ENCODE peak calls at places on chromosomes 2 and 18, in seven cellular contexts. P is H9, F is IMR-90, D is sigmoid colon, B is PC-9, Z is ascending aorta, G is right atrium auricular region. A is an unnamed sample.

GRCh38 chr2:38610851-38611801 is 8.4 kb upstream of the HNRNPLL start:
- DNase-seq in B (peak; percentile 47), G (no peak), P (no peak), D (no peak), Z (no peak), F (peak; percentile 77), A (no peak)

GRCh38 chr2:165725421-165725820 is 68.6 kb downstream of the GALNT3 start:
- DNase-seq in B (peak; percentile 34), F (peak; percentile 81), Z (no peak), D (no peak), G (no peak), P (no peak), A (no peak)

GRCh38 chr2:191679818-191680600 is 2.1 kb downstream of the NABP1 start:
- DNase-seq in D (no peak), B (peak; percentile 86), P (no peak), Z (no peak), G (no peak), F (peak; percentile 93), A (no peak)

GRCh38 chr2:137168564-137168963 is 403.2 kb downstream of the THSD7B start:
- DNase-seq in G (no peak), Z (no peak), F (no peak), B (no peak), D (no peak), P (no peak), A (no peak)

GRCh38 chr2:191932261-191932660 is 85.4 kb upstream of the CAVIN2 start:
- DNase-seq in Z (no peak), F (no peak), D (no peak), B (no peak), P (no peak), G (no peak), A (no peak)

GRCh38 chr2:33051586-33052385 is 105.0 kb downstream of the LTBP1 start:
- DNase-seq in G (no peak), B (no peak), Z (no peak), P (no peak), D (no peak), F (peak; percentile 70), A (no peak)

GRCh38 chr18:57846258-57846657 is 43.1 kb upstream of the ATP8B1 start:
- DNase-seq in F (peak; percentile 88), B (peak; percentile 94), P (no peak), D (no peak), G (no peak), Z (no peak), A (no peak)

GRCh38 chr2:8615252-8616083 is 66.4 kb upstream of the ID2 start:
- DNase-seq in B (no peak), D (no peak), G (no peak), F (no peak), P (no peak), Z (no peak), A (no peak)

GRCh38 chr2:54652540-54652939 is 70.9 kb upstream of the EML6 start:
- DNase-seq in B (no peak), P (no peak), D (no peak), F (peak; percentile 29), G (no peak), Z (no peak), A (no peak)

GRCh38 chr2:26692814-26693286 is 328 bp downstream of the KCNK3 start:
- DNase-seq in B (no peak), Z (no peak), F (peak; percentile 33), D (no peak), G (no peak), P (peak; percentile 64), A (no peak)

GRCh38 chr2:196170202-196170680 is 1.1 kb downstream of the STK17B start:
- DNase-seq in D (no peak), F (peak; percentile 64), P (no peak), B (no peak), G (no peak), Z (no peak), A (peak; percentile 47)

GRCh38 chr2:10284108-10284870 is 18.4 kb upstream of the HPCAL1 start:
- DNase-seq in G (no peak), B (no peak), D (peak; percentile 56), Z (no peak), F (no peak), P (no peak), A (no peak)

GRCh38 chr2:74481961-74482800 is 617 bp downstream of the CCDC142 start:
- DNase-seq in D (no peak), F (no peak), B (peak; percentile 34), G (no peak), Z (no peak), P (no peak), A (no peak)

GRCh38 chr2:188576657-188577056 is 285.0 kb downstream of the GULP1 start:
- DNase-seq in G (no peak), D (no peak), F (no peak), Z (no peak), B (no peak), P (no peak), A (no peak)

GRCh38 chr2:122389694-122390093 is 634.2 kb downstream of the TSN start:
- DNase-seq in P (no peak), G (no peak), F (no peak), B (no peak), Z (no peak), D (no peak), A (no peak)

GRCh38 chr2:241867776-241868420 is 1.6 kb upstream of the RTP5 start:
- DNase-seq in G (no peak), D (no peak), B (no peak), Z (no peak), P (no peak), F (no peak), A (no peak)

GRCh38 chr2:170216415-170216814 is 38.5 kb downstream of the MYO3B start:
- DNase-seq in Z (no peak), B (no peak), P (no peak), G (no peak), F (no peak), D (no peak), A (no peak)

GRCh38 chr2:47073641-47074040 is 81.5 kb downstream of the STPG4 start:
- DNase-seq in G (no peak), D (no peak), B (no peak), Z (no peak), P (no peak), F (no peak), A (no peak)

GRCh38 chr18:37783771-37784170 is 218.2 kb upstream of the CELF4 start:
- DNase-seq in P (no peak), D (no peak), G (no peak), Z (no peak), F (no peak), B (no peak), A (no peak)

GRCh38 chr18:52046842-52047241 is 293.2 kb upstream of the DCC start:
- DNase-seq in D (no peak), P (no peak), F (no peak), G (no peak), Z (no peak), B (no peak), A (no peak)

GRCh38 chr2:16553222-16553621 is 112.4 kb downstream of the CYRIA start:
- DNase-seq in G (no peak), F (peak; percentile 33), B (peak; percentile 41), P (peak; percentile 37), Z (no peak), D (no peak), A (no peak)

GRCh38 chr18:28007841-28008240 is 169.1 kb downstream of the CDH2 start:
- DNase-seq in P (no peak), D (no peak), Z (no peak), B (no peak), F (peak; percentile 18), G (no peak), A (no peak)

GRCh38 chr18:59052965-59053960 is 86.4 kb upstream of the SEC11C start:
- DNase-seq in Z (peak; percentile 62), G (no peak), B (no peak), P (no peak), D (no peak), F (no peak), A (no peak)

GRCh38 chr2:229342376-229342775 is 71.3 kb upstream of the PID1 start:
- DNase-seq in P (peak; percentile 74), F (no peak), Z (no peak), G (no peak), D (no peak), B (no peak), A (peak; percentile 42)

DNA sequence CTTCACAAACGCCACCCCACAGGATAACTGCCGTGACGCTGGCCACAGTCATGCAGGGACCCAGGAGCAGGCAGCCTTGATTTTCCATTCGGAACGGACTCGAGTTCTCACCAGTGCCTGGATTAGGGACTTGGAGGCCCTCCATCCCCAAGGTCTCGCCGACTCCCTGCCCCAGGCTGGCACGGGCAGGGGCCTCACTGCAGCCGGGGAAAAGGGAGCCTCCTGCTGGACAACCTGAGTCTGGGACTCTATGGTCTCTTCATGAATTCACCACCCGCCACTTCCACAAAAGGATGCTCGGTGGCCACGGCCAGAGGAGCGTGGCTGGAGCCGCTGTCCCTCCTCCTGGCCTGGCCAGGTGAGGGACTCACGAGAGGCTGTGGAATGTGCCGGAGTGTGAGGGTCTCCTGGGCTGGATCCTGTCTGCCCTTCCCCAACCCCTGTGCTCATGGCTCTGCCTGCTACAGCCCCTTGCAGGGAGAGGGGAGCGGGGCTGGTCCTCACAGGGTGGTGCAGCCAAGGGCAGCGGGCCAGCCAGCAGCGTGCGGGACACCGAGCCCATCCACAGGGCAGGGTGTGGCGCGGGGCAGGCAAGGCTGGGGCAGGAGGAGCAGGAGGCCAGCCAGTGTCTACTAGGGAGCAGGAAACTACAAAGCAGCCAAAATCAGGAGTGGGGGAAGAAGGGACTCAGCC is 42.3 kb downstream of the AQP12A start:
- DNase-seq in Z (no peak), P (no peak), D (no peak), F (no peak), G (no peak), B (no peak), A (no peak)
- TF ChIP-seq CTCF in Z (no peak), P (peak; percentile 39), D (no peak), F (no peak), G (peak; percentile 14), B (peak; percentile 41), A (no peak)

GRCh38 chr2:100976634-100977391 is 25.3 kb upstream of the RPL31 start:
- DNase-seq in D (peak; percentile 83), B (no peak), F (peak; percentile 59), Z (no peak), P (no peak), G (no peak), A (no peak)
- H3K27ac ChIP-seq in D (peak overlapping the region; percentile 83), B (no peak overlapping the region), F (no peak overlapping the region), Z (peak overlapping the region; percentile 93), P (no peak overlapping the region), G (no peak overlapping the region), A (no peak overlapping the region)

GRCh38 chr2:108184421-108184820 is 55.3 kb upstream of the SULT1C3 start:
- DNase-seq in Z (no peak), G (no peak), F (peak; percentile 13), D (no peak), P (no peak), B (no peak), A (no peak)
- H3K4me1 ChIP-seq in Z (no peaks in the 10 kb centered on the region), G (no peaks in the 10 kb centered on the region), F (no peaks in the 10 kb centered on the region), D (no peaks in the 10 kb centered on the region), P (no peaks in the 10 kb centered on the region), B (no peaks in the 10 kb centered on the region), A (no peaks in the 10 kb centered on the region)

DNA sequence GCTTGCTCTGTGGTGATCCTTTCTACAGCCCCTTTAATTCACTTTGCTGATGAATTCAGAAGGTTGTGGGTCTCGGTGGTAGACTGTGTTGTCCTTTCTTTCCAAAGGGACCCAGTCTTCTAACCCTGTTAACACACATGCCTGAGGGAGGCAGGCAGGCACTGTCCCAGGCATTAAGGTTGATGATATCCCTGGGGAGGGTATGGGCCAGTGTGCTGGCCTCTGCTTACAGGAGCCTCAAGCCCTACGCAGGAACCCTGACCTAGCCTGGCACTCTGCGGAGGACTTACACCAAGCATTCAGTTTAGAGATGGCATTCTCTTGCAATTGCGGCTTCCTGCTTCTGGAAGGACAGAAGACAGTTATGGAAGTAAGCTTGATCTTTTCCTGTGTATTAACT is 102.5 kb downstream of the PKP4 start:
- DNase-seq in Z (no peak), D (no peak), G (no peak), F (no peak), B (no peak), P (no peak), A (no peak)
- TF ChIP-seq CTCF in Z (no peak), D (no peak), G (no peak), F (no peak), B (no peak), P (no peak), A (no peak)